ENCODE peak calls at places on chromosomes 5 and 9, in five cellular contexts. H is mammary epithelial cell; L is left lung; B is CD8-positive, alpha-beta memory T cell; W is thyroid gland. S is an unnamed sample.

GRCh38 chr5:40603378-40603777 is 76.3 kb upstream of the PTGER4 start:
- DNase-seq in H (peak), W (no peak), B (no peak), L (no peak), S (no peak)

GRCh38 chr5:3202570-3202969 is 393.1 kb upstream of the IRX1 start:
- DNase-seq in L (no peak), W (no peak), B (no peak), H (no peak), S (no peak)

GRCh38 chr5:170434953-170435605 is 45.9 kb upstream of the KCNMB1 start:
- DNase-seq in L (peak), B (peak), H (peak), W (peak), S (peak)

GRCh38 chr9:17742065-17742464 is 163.2 kb downstream of the SH3GL2 start:
- DNase-seq in B (no peak), H (no peak), L (no peak), W (no peak), S (no peak)

GRCh38 chr5:32160228-32160627 is 13.9 kb downstream of the GOLPH3 start:
- DNase-seq in W (no peak), H (no peak), B (no peak), L (no peak), S (no peak)

GRCh38 chr5:143653256-143653655 is 158.7 kb upstream of the HMHB1 start:
- DNase-seq in W (no peak), L (no peak), B (no peak), H (peak), S (no peak)

GRCh38 chr9:113626735-113627495 is 163.4 kb downstream of the RGS3 start:
- DNase-seq in L (no peak), B (no peak), W (no peak), H (no peak), S (no peak)

GRCh38 chr5:118295045-118295444 is 693.3 kb downstream of the DTWD2 start:
- DNase-seq in L (no peak), W (no peak), B (no peak), H (no peak), S (no peak)

GRCh38 chr5:137649228-137649890 is 86.5 kb downstream of the KLHL3 start:
- DNase-seq in H (no peak), W (peak), B (no peak), L (peak), S (no peak)

GRCh38 chr9:133795049-133795448 is 56.9 kb upstream of the SARDH start:
- DNase-seq in L (no peak), B (no peak), H (no peak), W (no peak), S (no peak)

GRCh38 chr5:37494756-37495155 is 115.6 kb downstream of the WDR70 start:
- DNase-seq in B (no peak), H (peak), W (no peak), L (no peak), S (no peak)

GRCh38 chr5:62717211-62717927 is 138.8 kb downstream of the LRRC70 start:
- DNase-seq in W (no peak), B (no peak), L (no peak), H (no peak), S (no peak)

GRCh38 chr5:93596676-93597441 is 13.8 kb downstream of the NR2F1 start:
- DNase-seq in L (peak), W (no peak), B (no peak), H (peak), S (no peak)

GRCh38 chr9:134061688-134062371 is 6.0 kb downstream of the BRD3 start:
- DNase-seq in H (no peak), L (no peak), W (peak), B (no peak), S (peak)

GRCh38 chr5:56152437-56152836 is 80.7 kb downstream of the ANKRD55 start:
- DNase-seq in W (no peak), L (no peak), B (peak), H (no peak), S (no peak)

GRCh38 chr5:174311531-174312269 is 266.2 kb downstream of the NSG2 start:
- DNase-seq in L (no peak), H (peak), W (peak), B (peak), S (peak)

GRCh38 chr5:38607396-38607795 is 51.0 kb upstream of the LIFR start:
- DNase-seq in H (peak), B (no peak), W (peak), L (no peak), S (peak)

GRCh38 chr5:18236386-18236785 is 602.1 kb downstream of the TAF11L14 start:
- DNase-seq in W (no peak), L (no peak), B (no peak), H (peak), S (no peak)

GRCh38 chr5:39422036-39422606 is 2.7 kb downstream of the DAB2 start:
- DNase-seq in L (no peak), W (no peak), H (peak), B (no peak), S (no peak)

GRCh38 chr5:76479973-76480667 is 77.0 kb downstream of the IQGAP2 start:
- DNase-seq in B (no peak), W (no peak), L (no peak), H (no peak), S (no peak)

GRCh38 chr5:158979749-158980521 is 119.8 kb downstream of the EBF1 start:
- DNase-seq in H (peak), W (peak), B (no peak), L (peak), S (peak)

GRCh38 chr5:72402959-72403628 is 82.9 kb downstream of the PTCD2 start:
- DNase-seq in L (peak), B (no peak), W (peak), H (no peak), S (peak)

GRCh38 chr9:36893911-36894310 is 140.2 kb downstream of the PAX5 start:
- DNase-seq in W (no peak), L (no peak), B (no peak), H (no peak), S (peak)

GRCh38 chr5:86716121-86716520 is 98.4 kb downstream of the COX7C start:
- DNase-seq in W (no peak), L (no peak), H (no peak), B (no peak), S (no peak)
- H3K4me3 ChIP-seq in W (no peak), L (no peak), H (no peak), B (no peak), S (no peak)

GRCh38 chr9:95511952-95512750 is 4.6 kb downstream of the PTCH1 start:
- DNase-seq in H (no peak), B (no peak), L (no peak), W (no peak), S (no peak)
- H3K27ac ChIP-seq in H (peak), B (peak), L (peak), W (no peak), S (no peak)

GRCh38 chr5:98314262-98314661 is 459.2 kb upstream of the RGMB start:
- DNase-seq in B (no peak), H (peak), W (no peak), L (no peak), S (no peak)

GRCh38 chr5:98308960-98309359 is 464.5 kb upstream of the RGMB start:
- DNase-seq in L (no peak), H (peak), W (no peak), B (no peak), S (no peak)

GRCh38 chr5:98308231-98308630 is 465.2 kb upstream of the RGMB start:
- DNase-seq in L (no peak), H (no peak), W (no peak), B (no peak), S (no peak)

GRCh38 chr5:98307811-98308210 is 465.7 kb upstream of the RGMB start:
- DNase-seq in B (no peak), H (peak), L (no peak), W (no peak), S (no peak)

GRCh38 chr5:98309785-98310566 is 463.5 kb upstream of the RGMB start:
- DNase-seq in B (no peak), W (no peak), H (peak), L (no peak), S (no peak)
- H3K4me3 ChIP-seq in B (no peak), W (no peak), H (no peak), L (no peak), S (no peak)

GRCh38 chr9:95067888-95068287 is 249.6 kb downstream of the FANCC start:
- DNase-seq in L (no peak), B (no peak), H (no peak), W (no peak), S (no peak)

GRCh38 chr9:95071450-95071849 is 246.1 kb downstream of the FANCC start:
- DNase-seq in W (no peak), B (no peak), L (no peak), H (no peak), S (no peak)

GRCh38 chr9:95071925-95072324 is 245.6 kb downstream of the FANCC start:
- DNase-seq in L (no peak), H (no peak), B (no peak), W (no peak), S (no peak)

GRCh38 chr9:95073042-95073607 is 244.4 kb downstream of the FANCC start:
- DNase-seq in B (no peak), W (no peak), H (no peak), L (no peak), S (no peak)

GRCh38 chr9:95070549-95071021 is 246.9 kb downstream of the FANCC start:
- DNase-seq in W (no peak), L (no peak), B (no peak), H (no peak), S (no peak)
- H3K27ac ChIP-seq in W (no peak), L (no peak), B (no peak), H (no peak), S (peak)

DNA sequence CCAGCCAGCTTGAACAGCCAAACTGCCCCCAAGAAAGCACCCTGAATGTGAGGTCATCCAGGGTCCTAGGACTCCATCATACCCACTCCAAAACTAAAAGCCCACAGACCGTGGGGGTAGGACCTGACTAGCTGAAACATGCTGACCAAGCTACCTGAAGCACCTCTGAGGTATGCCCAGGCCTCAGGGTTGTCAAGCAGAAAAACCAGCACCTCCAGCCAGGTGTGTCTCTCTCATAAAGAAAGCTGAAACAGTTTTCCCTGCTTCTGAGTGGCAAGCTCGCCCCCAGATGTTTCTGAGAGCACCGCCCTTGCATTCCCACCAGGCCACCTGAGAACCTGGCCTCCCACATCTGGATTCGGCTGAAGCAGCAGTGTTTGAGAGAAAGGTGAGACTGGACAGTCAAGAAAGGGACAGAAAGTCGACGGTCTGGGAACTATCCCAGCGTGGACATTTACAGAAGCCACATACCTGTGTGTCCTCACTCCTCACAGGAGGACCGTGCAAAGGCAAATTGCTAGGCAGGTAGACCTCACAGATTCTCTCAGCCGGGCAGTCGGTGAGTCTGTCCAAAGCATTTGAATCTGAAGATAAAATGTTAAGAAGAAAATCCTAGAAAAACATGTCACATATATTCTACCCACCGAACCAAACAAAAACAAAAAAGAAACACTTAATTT is 155.6 kb upstream of the RASEF start:
- DNase-seq in W (peak), H (no peak), B (no peak), L (no peak), S (peak)
- H3K4me3 ChIP-seq in W (no peak), H (peak), B (no peak), L (peak), S (peak)

GRCh38 chr5:457195-457961 is 14.4 kb downstream of the EXOC3 start:
- DNase-seq in B (no peak), H (no peak), L (peak), W (peak), S (peak)

GRCh38 chr5:459562-460412 is 16.8 kb downstream of the EXOC3 start:
- DNase-seq in B (no peak), H (no peak), L (peak), W (no peak), S (peak)

GRCh38 chr5:456351-457194 is 13.6 kb downstream of the EXOC3 start:
- DNase-seq in B (no peak), L (no peak), H (no peak), W (peak), S (no peak)

GRCh38 chr5:460413-460700 is 17.4 kb downstream of the EXOC3 start:
- DNase-seq in L (no peak), B (no peak), H (no peak), W (no peak), S (peak)

GRCh38 chr5:458547-459353 is 15.8 kb downstream of the EXOC3 start:
- DNase-seq in B (no peak), W (peak), L (peak), H (peak), S (no peak)
- H3K27ac ChIP-seq in B (no peak), W (no peak), L (no peak), H (peak), S (peak)

S was measured in body of pancreas.